ENCODE peak calls at places on chromosomes 6 and 20, in seven cellular contexts. R, Z, D, S, G, U and L are unnamed samples.

GRCh38 chr6:7463785-7464184 is 74.2 kb downstream of the RIOK1 start:
- DNase-seq in R (peak; percentile 72), Z (peak; percentile 58), D (no peak), S (no peak), G (no peak), U (no peak), L (no peak)

GRCh38 chr20:38674178-38675133 is 49.8 kb upstream of the SLC32A1 start:
- DNase-seq in R (peak; percentile 49), Z (peak; percentile 22), D (no peak), S (peak; percentile 8), G (peak; percentile 76), U (no peak), L (peak; percentile 90)

GRCh38 chr6:145561095-145561820 is 174.1 kb downstream of the EPM2A start:
- DNase-seq in R (no peak), Z (no peak), D (no peak), S (no peak), G (no peak), U (no peak), L (no peak)

GRCh38 chr6:34391023-34391485 is 1.4 kb downstream of the NUDT3 start:
- DNase-seq in R (peak; percentile 31), Z (peak; percentile 37), D (peak; percentile 68), S (no peak), G (no peak), U (peak; percentile 47), L (peak; percentile 20)

GRCh38 chr6:125789576-125790402 is 971 bp upstream of the NCOA7 start:
- DNase-seq in R (peak; percentile 59), Z (peak; percentile 48), D (peak; percentile 88), S (no peak), G (peak; percentile 42), U (no peak), L (peak; percentile 38)

GRCh38 chr6:14135865-14136539 is 18.4 kb downstream of the CD83 start:
- DNase-seq in R (no peak), Z (no peak), D (no peak), S (no peak), G (no peak), U (no peak), L (no peak)

GRCh38 chr20:37343212-37343993 is 2.5 kb upstream of the SRC start:
- DNase-seq in R (peak; percentile 93), Z (peak; percentile 92), D (peak; percentile 63), S (no peak), G (no peak), U (peak; percentile 89), L (no peak)

GRCh38 chr6:156778615-156779205 is 1.5 kb downstream of the ARID1B start:
- DNase-seq in R (peak; percentile 59), Z (peak; percentile 60), D (peak; percentile 84), S (no peak), G (peak; percentile 59), U (peak; percentile 47), L (peak; percentile 46)

GRCh38 chr6:168852336-168852884 is 401.2 kb downstream of the THBS2 start:
- DNase-seq in R (no peak), Z (no peak), D (no peak), S (no peak), G (no peak), U (no peak), L (no peak)

GRCh38 chr6:148251286-148251685 is 91.4 kb upstream of the SASH1 start:
- DNase-seq in R (no peak), Z (no peak), D (no peak), S (peak; percentile 46), G (no peak), U (no peak), L (no peak)

GRCh38 chr6:169312658-169313346 is 59.2 kb upstream of the THBS2 start:
- DNase-seq in R (no peak), Z (peak; percentile 10), D (no peak), S (no peak), G (no peak), U (no peak), L (no peak)

GRCh38 chr6:101080597-101080996 is 199.5 kb upstream of the ASCC3 start:
- DNase-seq in R (no peak), Z (no peak), D (no peak), S (no peak), G (no peak), U (no peak), L (no peak)

GRCh38 chr6:128569737-128570438 is 49.5 kb upstream of the PTPRK start:
- DNase-seq in R (no peak), Z (no peak), D (no peak), S (peak; percentile 43), G (no peak), U (peak; percentile 42), L (no peak)

GRCh38 chr6:34201455-34202098 is 35.1 kb upstream of the HMGA1 start:
- DNase-seq in R (no peak), Z (no peak), D (no peak), S (no peak), G (no peak), U (no peak), L (no peak)

DNA sequence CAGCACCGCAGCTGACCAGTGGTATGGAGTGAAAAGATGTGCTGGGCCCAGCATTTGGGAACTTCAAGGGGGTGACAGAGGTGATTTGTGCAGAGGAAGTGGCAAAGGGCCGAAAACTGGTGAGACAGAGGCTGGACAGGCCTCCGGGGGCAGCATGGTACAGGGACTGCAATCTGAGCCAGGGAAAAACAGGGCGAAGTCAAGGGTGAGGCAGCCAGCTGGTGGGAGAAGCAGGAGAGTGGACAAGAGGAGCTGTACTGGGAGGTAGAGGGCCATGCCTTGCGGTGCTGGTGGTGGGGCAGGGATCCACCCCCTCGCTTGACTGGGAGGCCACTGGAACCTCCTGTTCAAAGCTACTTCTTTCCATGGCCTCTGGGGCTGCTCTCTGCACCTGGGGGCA is 7.3 kb upstream of the GFRA4 start:
- DNase-seq in R (no peak), Z (no peak), D (no peak), S (no peak), G (no peak), U (peak; percentile 9), L (no peak)
- TF ChIP-seq CTCF in R (no peak), Z (no peak), D (no peak), S (peak; percentile 38), G (no peak), U (no peak), L (no peak)

DNA sequence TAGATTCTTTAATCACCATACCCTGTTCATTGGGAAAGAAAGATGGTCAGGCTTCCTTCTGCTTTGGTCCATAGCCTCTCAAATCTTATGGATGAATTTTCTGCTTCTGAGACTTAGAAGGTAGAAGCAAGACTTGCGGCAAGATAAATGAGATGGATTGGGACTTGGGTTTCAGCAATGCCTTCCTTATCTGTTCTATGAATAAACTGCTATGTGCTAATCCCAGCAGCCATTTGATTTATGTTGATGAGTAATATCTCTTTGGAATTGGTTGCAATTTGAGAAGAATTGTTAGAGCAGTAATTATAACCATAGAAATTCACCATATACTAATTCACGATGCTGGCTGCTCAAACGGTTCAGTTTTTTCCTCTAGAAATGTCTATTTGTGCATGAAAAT is 48.3 kb downstream of the TXLNB start:
- DNase-seq in R (no peak), Z (no peak), D (no peak), S (no peak), G (no peak), U (no peak), L (no peak)
- TF ChIP-seq CTCF in R (no peak), Z (no peak), D (no peak), S (no peak), G (no peak), U (no peak), L (no peak)

DNA sequence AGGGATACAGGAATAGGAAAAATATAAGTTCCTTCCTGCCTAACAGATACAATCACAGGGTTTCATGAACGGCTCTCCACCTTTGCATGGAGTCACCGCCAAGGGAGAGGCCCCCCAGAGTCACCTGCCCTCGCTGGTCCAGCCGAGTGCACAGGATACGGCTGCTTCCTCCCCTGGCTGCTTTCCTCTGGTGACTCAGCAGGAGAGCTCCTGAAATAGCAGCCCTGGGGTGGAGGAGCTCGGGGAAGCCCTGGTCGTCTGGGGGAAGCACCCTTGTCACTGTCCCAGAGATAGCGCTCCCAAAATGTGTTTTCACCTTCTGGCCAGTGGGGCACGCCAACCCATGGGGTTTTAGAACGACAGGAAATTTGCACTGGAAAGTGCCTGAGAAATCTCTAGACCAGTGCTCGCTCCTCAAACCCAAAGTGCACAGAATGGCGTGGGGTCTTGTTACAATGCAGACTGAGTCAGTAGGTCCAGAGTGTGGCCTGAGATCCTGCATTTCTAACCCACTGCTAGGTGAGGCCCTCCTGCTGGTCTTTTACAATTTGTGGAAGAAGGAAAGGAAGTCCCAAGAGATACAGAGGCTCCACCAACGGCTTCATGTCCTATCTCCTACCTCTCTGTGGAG is 35.9 kb upstream of the FAM50B start:
- DNase-seq in R (no peak), Z (no peak), D (peak; percentile 85), S (no peak), G (no peak), U (peak; percentile 39), L (peak; percentile 64)
- TF ChIP-seq CTCF in R (no peak), Z (no peak), D (no peak), S (no peak), G (no peak), U (no peak), L (peak; percentile 1)

GRCh38 chr6:12291785-12292604 is 1.8 kb downstream of the EDN1 start:
- DNase-seq in R (peak; percentile 52), Z (peak; percentile 60), D (no peak), S (no peak), G (no peak), U (peak; percentile 31), L (peak; percentile 53)
- TF ChIP-seq CTCF in R (no peak), Z (no peak), D (no peak), S (peak; percentile 28), G (no peak), U (no peak), L (peak; percentile 58)

GRCh38 chr20:40265872-40266533 is 423.0 kb downstream of the MAFB start:
- DNase-seq in R (peak; percentile 41), Z (peak; percentile 64), D (no peak), S (no peak), G (no peak), U (peak; percentile 49), L (no peak)
- TF ChIP-seq CTCF in R (peak; percentile 39), Z (no peak), D (peak; percentile 62), S (peak; percentile 39), G (peak; percentile 26), U (peak; percentile 47), L (peak; percentile 26)